ENCODE peak calls at places on chromosome 19, in five cellular contexts. One of them, this sample, is unnamed.

GRCh38 chr19:54435551-54436016 is 13.4 kb upstream of the LENG8 start:
- DNase-seq in HepG2: no peak
- DNase-seq in PC-3: no peak
- DNase-seq in aorta: no peak
- DNase-seq in heart left ventricle: no peak
- DNase-seq in this sample: no peak

GRCh38 chr19:4638330-4638729 is 986 bp upstream of the TNFAIP8L1 start:
- DNase-seq in HepG2: no peak
- DNase-seq in PC-3: no peak
- DNase-seq in aorta: no peak
- DNase-seq in heart left ventricle: peak; percentile 56
- DNase-seq in this sample: no peak

GRCh38 chr19:32563761-32564160 is 17.2 kb upstream of the PDCD5 start:
- DNase-seq in HepG2: no peak
- DNase-seq in PC-3: no peak
- DNase-seq in aorta: peak; percentile 35
- DNase-seq in heart left ventricle: no peak
- DNase-seq in this sample: no peak

GRCh38 chr19:56111601-56112312 is 9.3 kb downstream of the ZNF787 start:
- DNase-seq in HepG2: peak; percentile 45
- DNase-seq in PC-3: no peak
- DNase-seq in aorta: no peak
- DNase-seq in heart left ventricle: peak; percentile 78
- DNase-seq in this sample: peak; percentile 88

GRCh38 chr19:28289294-28290063 is 923.5 kb downstream of the UQCRFS1 start:
- DNase-seq in HepG2: no peak
- DNase-seq in PC-3: no peak
- DNase-seq in aorta: no peak
- DNase-seq in heart left ventricle: no peak
- DNase-seq in this sample: no peak

GRCh38 chr19:33273065-33273736 is 29.1 kb downstream of the CEBPA start:
- DNase-seq in HepG2: no peak
- DNase-seq in PC-3: no peak
- DNase-seq in aorta: no peak
- DNase-seq in heart left ventricle: no peak
- DNase-seq in this sample: no peak

GRCh38 chr19:40530091-40530901 is 46.4 kb upstream of the SHKBP1 start:
- DNase-seq in HepG2: no peak
- DNase-seq in PC-3: no peak
- DNase-seq in aorta: no peak
- DNase-seq in heart left ventricle: no peak
- DNase-seq in this sample: no peak

GRCh38 chr19:57351867-57352266 is 796 bp downstream of the ZNF304 start:
- DNase-seq in HepG2: no peak
- DNase-seq in PC-3: no peak
- DNase-seq in aorta: no peak
- DNase-seq in heart left ventricle: no peak
- DNase-seq in this sample: no peak

GRCh38 chr19:41323430-41324125 is 13.6 kb downstream of the CCDC97 start:
- DNase-seq in HepG2: peak; percentile 87
- DNase-seq in PC-3: peak; percentile 72
- DNase-seq in aorta: peak; percentile 89
- DNase-seq in heart left ventricle: peak; percentile 85
- DNase-seq in this sample: no peak

GRCh38 chr19:43784981-43785808 is 4.4 kb upstream of the KCNN4 start:
- DNase-seq in HepG2: peak; percentile 60
- DNase-seq in PC-3: peak; percentile 84
- DNase-seq in aorta: peak; percentile 70
- DNase-seq in heart left ventricle: peak; percentile 56
- DNase-seq in this sample: peak; percentile 78

GRCh38 chr19:42436006-42436405 is 6.7 kb downstream of the CXCL17 start:
- DNase-seq in HepG2: peak; percentile 42
- DNase-seq in PC-3: no peak
- DNase-seq in aorta: no peak
- DNase-seq in heart left ventricle: no peak
- DNase-seq in this sample: no peak

GRCh38 chr19:16078311-16078758 is 2.0 kb downstream of the TPM4 start:
- DNase-seq in HepG2: no peak
- DNase-seq in PC-3: peak; percentile 67
- DNase-seq in aorta: peak; percentile 72
- DNase-seq in heart left ventricle: no peak
- DNase-seq in this sample: peak; percentile 38

GRCh38 chr19:10815969-10816635 is 19.9 kb downstream of the TMED1 start:
- DNase-seq in HepG2: no peak
- DNase-seq in PC-3: no peak
- DNase-seq in aorta: no peak
- DNase-seq in heart left ventricle: no peak
- DNase-seq in this sample: no peak

GRCh38 chr19:7930765-7931164 is 4.8 kb upstream of the CTXN1 start:
- DNase-seq in HepG2: no peak
- DNase-seq in PC-3: no peak
- DNase-seq in aorta: no peak
- DNase-seq in heart left ventricle: no peak
- DNase-seq in this sample: no peak

GRCh38 chr19:33125929-33126388 is 6.0 kb upstream of the WDR88 start:
- DNase-seq in HepG2: peak; percentile 36
- DNase-seq in PC-3: peak; percentile 58
- DNase-seq in aorta: no peak
- DNase-seq in heart left ventricle: peak; percentile 50
- DNase-seq in this sample: peak; percentile 61

GRCh38 chr19:51511353-51511752 is 9.8 kb upstream of the SIGLEC12 start:
- DNase-seq in HepG2: peak; percentile 12
- DNase-seq in PC-3: peak; percentile 28
- DNase-seq in aorta: no peak
- DNase-seq in heart left ventricle: no peak
- DNase-seq in this sample: no peak

GRCh38 chr19:47099576-47100050 is 14.0 kb downstream of the ZC3H4 start:
- DNase-seq in HepG2: no peak
- DNase-seq in PC-3: no peak
- DNase-seq in aorta: no peak
- DNase-seq in heart left ventricle: no peak
- DNase-seq in this sample: no peak

GRCh38 chr19:7679017-7679720 is 1.5 kb upstream of the TRAPPC5 start:
- DNase-seq in HepG2: peak; percentile 36
- DNase-seq in PC-3: peak; percentile 55
- DNase-seq in aorta: no peak
- DNase-seq in heart left ventricle: no peak
- DNase-seq in this sample: peak; percentile 36

GRCh38 chr19:35013047-35013819 is 13.1 kb downstream of the GRAMD1A start:
- DNase-seq in HepG2: peak; percentile 48
- DNase-seq in PC-3: peak; percentile 36
- DNase-seq in aorta: peak; percentile 93
- DNase-seq in heart left ventricle: peak; percentile 78
- DNase-seq in this sample: peak; percentile 52

GRCh38 chr19:22607653-22608430 is 26.3 kb upstream of the ZNF492 start:
- DNase-seq in HepG2: no peak
- DNase-seq in PC-3: no peak
- DNase-seq in aorta: no peak
- DNase-seq in heart left ventricle: no peak
- DNase-seq in this sample: no peak

GRCh38 chr19:7790416-7790815 is 27.4 kb downstream of the CLEC4M start:
- DNase-seq in HepG2: no peak
- DNase-seq in PC-3: no peak
- DNase-seq in aorta: no peak
- DNase-seq in heart left ventricle: no peak
- DNase-seq in this sample: no peak

GRCh38 chr19:31675187-31675913 is 326.1 kb upstream of the TSHZ3 start:
- DNase-seq in HepG2: no peak
- DNase-seq in PC-3: peak; percentile 1
- DNase-seq in aorta: no peak
- DNase-seq in heart left ventricle: no peak
- DNase-seq in this sample: no peak

GRCh38 chr19:16376649-16377048 is 52.0 kb downstream of the KLF2 start:
- DNase-seq in HepG2: no peak
- DNase-seq in PC-3: peak; percentile 31
- DNase-seq in aorta: no peak
- DNase-seq in heart left ventricle: no peak
- DNase-seq in this sample: no peak

GRCh38 chr19:16002380-16002779 is 53.6 kb downstream of the OR10H4 start:
- DNase-seq in HepG2: no peak
- DNase-seq in PC-3: no peak
- DNase-seq in aorta: no peak
- DNase-seq in heart left ventricle: no peak
- DNase-seq in this sample: no peak

GRCh38 chr19:50952890-50953289 is at the start of gene KLK5:
- DNase-seq in HepG2: no peak
- DNase-seq in PC-3: peak; percentile 66
- DNase-seq in aorta: no peak
- DNase-seq in heart left ventricle: no peak
- DNase-seq in this sample: no peak

GRCh38 chr19:12606796-12607195 is 3.8 kb downstream of the ZNF490 start:
- DNase-seq in HepG2: no peak
- DNase-seq in PC-3: no peak
- DNase-seq in aorta: no peak
- DNase-seq in heart left ventricle: no peak
- DNase-seq in this sample: no peak

GRCh38 chr19:38695832-38696732 is 48.2 kb downstream of the CAPN12 start:
- DNase-seq in HepG2: no peak
- DNase-seq in PC-3: no peak
- DNase-seq in aorta: no peak
- DNase-seq in heart left ventricle: no peak
- DNase-seq in this sample: no peak

GRCh38 chr19:38697197-38697596 is 47.1 kb downstream of the CAPN12 start:
- DNase-seq in HepG2: no peak
- DNase-seq in PC-3: no peak
- DNase-seq in aorta: no peak
- DNase-seq in heart left ventricle: no peak
- DNase-seq in this sample: no peak

GRCh38 chr19:38695319-38695683 is 47.9 kb downstream of the ACTN4 start:
- DNase-seq in HepG2: no peak
- DNase-seq in PC-3: no peak
- DNase-seq in aorta: no peak
- DNase-seq in heart left ventricle: no peak
- DNase-seq in this sample: peak; percentile 72

GRCh38 chr19:38697641-38698071 is 46.6 kb downstream of the CAPN12 start:
- DNase-seq in HepG2: no peak
- DNase-seq in PC-3: no peak
- DNase-seq in aorta: no peak
- DNase-seq in heart left ventricle: no peak
- DNase-seq in this sample: peak; percentile 82

DNA sequence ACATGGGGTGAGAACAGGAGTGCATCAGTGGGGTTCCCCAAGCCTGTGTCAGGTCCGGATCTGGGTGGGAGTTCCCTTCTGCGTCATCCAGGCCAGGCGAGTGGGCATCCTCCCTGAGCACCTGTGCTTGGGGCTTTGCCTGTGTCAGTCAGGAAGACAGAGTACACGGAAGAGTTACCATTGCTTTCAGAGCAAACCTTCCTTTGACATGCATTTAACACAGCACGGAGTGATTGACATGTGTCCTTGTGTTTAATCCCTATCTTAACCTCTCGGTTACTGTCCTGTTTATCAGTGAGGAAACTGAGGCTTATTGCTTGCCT is 47.6 kb downstream of the CAPN12 start:
- DNase-seq in HepG2: no peak
- DNase-seq in PC-3: no peak
- DNase-seq in aorta: no peak
- DNase-seq in heart left ventricle: no peak
- DNase-seq in this sample: no peak
- H3K4me1 ChIP-seq in HepG2: peaks cover 100% of the 10 kb centered on the region
- H3K4me1 ChIP-seq in PC-3: peaks cover 38% of the 10 kb centered on the region
- H3K4me1 ChIP-seq in aorta: peaks cover 3% of the 10 kb centered on the region
- H3K4me1 ChIP-seq in heart left ventricle: peaks cover 100% of the 10 kb centered on the region
- H3K4me1 ChIP-seq in this sample: peaks cover 26% of the 10 kb centered on the region

GRCh38 chr19:49453757-49454248 is 778 bp downstream of the ALDH16A1 start:
- DNase-seq in HepG2: no peak
- DNase-seq in PC-3: no peak
- DNase-seq in aorta: no peak
- DNase-seq in heart left ventricle: no peak
- DNase-seq in this sample: no peak
- H3K4me1 ChIP-seq in HepG2: peaks cover 29% of the 10 kb centered on the region
- H3K4me1 ChIP-seq in PC-3: peaks cover 8% of the 10 kb centered on the region
- H3K4me1 ChIP-seq in aorta: no peaks in the 10 kb centered on the region
- H3K4me1 ChIP-seq in heart left ventricle: peaks cover 40% of the 10 kb centered on the region
- H3K4me1 ChIP-seq in this sample: peaks cover 6% of the 10 kb centered on the region

GRCh38 chr19:19446655-19447437 is 41.4 kb downstream of the GATAD2A start:
- DNase-seq in HepG2: no peak
- DNase-seq in PC-3: no peak
- DNase-seq in aorta: no peak
- DNase-seq in heart left ventricle: no peak
- DNase-seq in this sample: no peak
- H3K4me1 ChIP-seq in HepG2: peaks cover 13% of the 10 kb centered on the region
- H3K4me1 ChIP-seq in PC-3: peaks cover 17% of the 10 kb centered on the region
- H3K4me1 ChIP-seq in aorta: no peaks in the 10 kb centered on the region
- H3K4me1 ChIP-seq in heart left ventricle: peaks cover 53% of the 10 kb centered on the region
- H3K4me1 ChIP-seq in this sample: peaks cover 15% of the 10 kb centered on the region

GRCh38 chr19:45793178-45793564 is 526 bp upstream of the DMWD start:
- DNase-seq in HepG2: no peak
- DNase-seq in PC-3: no peak
- DNase-seq in aorta: no peak
- DNase-seq in heart left ventricle: no peak
- DNase-seq in this sample: no peak
- H3K4me1 ChIP-seq in HepG2: peaks cover 20% of the 10 kb centered on the region
- H3K4me1 ChIP-seq in PC-3: peaks cover 6% of the 10 kb centered on the region
- H3K4me1 ChIP-seq in aorta: no peaks in the 10 kb centered on the region
- H3K4me1 ChIP-seq in heart left ventricle: peaks cover 33% of the 10 kb centered on the region
- H3K4me1 ChIP-seq in this sample: peaks cover 6% of the 10 kb centered on the region

DNA sequence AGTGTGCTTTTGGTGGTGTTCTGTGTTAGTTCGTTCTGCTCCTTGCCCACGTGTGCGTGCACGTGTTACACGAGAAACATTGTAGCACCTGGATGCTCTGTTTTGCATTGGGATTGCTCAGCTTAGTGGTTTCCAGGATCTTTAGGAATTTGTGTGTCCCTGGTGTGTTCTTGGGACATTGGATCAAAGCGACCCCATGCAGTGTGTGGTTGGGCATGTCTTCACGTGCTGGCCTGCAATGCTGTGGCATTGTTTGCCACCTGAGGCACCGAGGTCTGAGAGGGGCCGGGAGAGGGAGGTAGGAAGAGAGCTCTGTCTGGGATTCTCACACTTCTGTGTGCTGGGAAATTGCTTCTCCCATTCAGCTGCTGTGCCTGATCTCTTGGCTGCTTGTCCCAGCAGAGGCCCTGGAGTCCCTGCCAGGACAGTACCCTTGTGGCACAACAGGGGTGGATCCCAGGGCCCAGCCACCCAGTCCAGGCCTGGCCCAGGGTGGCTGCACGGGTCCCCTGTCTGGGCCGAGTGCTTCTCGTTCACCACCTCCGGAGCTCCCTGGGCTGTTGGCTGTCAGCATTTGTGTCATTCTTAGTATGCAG is 11.3 kb downstream of the PLEKHJ1 start:
- DNase-seq in HepG2: no peak
- DNase-seq in PC-3: no peak
- DNase-seq in aorta: no peak
- DNase-seq in heart left ventricle: no peak
- DNase-seq in this sample: no peak
- H3K4me1 ChIP-seq in HepG2: no peaks in the 10 kb centered on the region
- H3K4me1 ChIP-seq in PC-3: no peaks in the 10 kb centered on the region
- H3K4me1 ChIP-seq in aorta: no peaks in the 10 kb centered on the region
- H3K4me1 ChIP-seq in heart left ventricle: peaks cover 4% of the 10 kb centered on the region
- H3K4me1 ChIP-seq in this sample: no peaks in the 10 kb centered on the region